ENCODE peak calls at places on chromosome 7, in four cellular contexts. J, H, R and C are unnamed samples.
A peak's percentile ranks its signal among the peaks of the same experiment; 100 is the strongest.

GRCh38 chr7:23685770-23686169 is 5.8 kb downstream of the FAM221A start:
- DNase-seq in J (no peak), H (no peak), R (no peak), C (no peak)

GRCh38 chr7:43872401-43873165 is 3.3 kb upstream of the MRPS24 start:
- DNase-seq in J (no peak), H (peak; percentile 26), R (no peak), C (peak; percentile 84)

GRCh38 chr7:105205592-105206211 is 183.0 kb downstream of the SRPK2 start:
- DNase-seq in J (no peak), H (no peak), R (no peak), C (no peak)

GRCh38 chr7:108079291-108080057 is 50.7 kb downstream of the LAMB4 start:
- DNase-seq in J (no peak), H (no peak), R (no peak), C (peak; percentile 61)

GRCh38 chr7:18408461-18408860 is 87.1 kb upstream of the HDAC9 start:
- DNase-seq in J (no peak), H (no peak), R (no peak), C (no peak)

GRCh38 chr7:151504715-151505326 is 14.9 kb downstream of the RHEB start:
- DNase-seq in J (no peak), H (no peak), R (no peak), C (no peak)

GRCh38 chr7:29274156-29275017 is 79.8 kb downstream of the CHN2 start:
- DNase-seq in J (no peak), H (no peak), R (no peak), C (no peak)

GRCh38 chr7:66333443-66333842 is 128.3 kb downstream of the TPST1 start:
- DNase-seq in J (no peak), H (no peak), R (no peak), C (no peak)

GRCh38 chr7:118153551-118154177 is 30.3 kb upstream of the LSM8 start:
- DNase-seq in J (no peak), H (no peak), R (no peak), C (peak; percentile 59)

GRCh38 chr7:28301148-28301641 is 111.1 kb upstream of the CREB5 start:
- DNase-seq in J (no peak), H (peak; percentile 59), R (no peak), C (peak; percentile 83)

GRCh38 chr7:142880886-142881505 is 4.5 kb downstream of the TRPV6 start:
- DNase-seq in J (peak; percentile 54), H (no peak), R (no peak), C (peak; percentile 61)

GRCh38 chr7:90320801-90321494 is at the start of gene FAM237B:
- DNase-seq in J (no peak), H (no peak), R (no peak), C (no peak)

GRCh38 chr7:132349085-132349484 is 227.2 kb downstream of the PLXNA4 start:
- DNase-seq in J (no peak), H (no peak), R (no peak), C (no peak)

GRCh38 chr7:95917622-95918021 is 145.3 kb downstream of the DYNC1I1 start:
- DNase-seq in J (no peak), H (no peak), R (no peak), C (no peak)

GRCh38 chr7:71900556-71900955 is 511.6 kb downstream of the CALN1 start:
- DNase-seq in J (no peak), H (no peak), R (no peak), C (no peak)

GRCh38 chr7:115354925-115355324 is 433.0 kb downstream of the MDFIC start:
- DNase-seq in J (no peak), H (no peak), R (no peak), C (no peak)

GRCh38 chr7:30001953-30002352 is 12.4 kb upstream of the SCRN1 start:
- DNase-seq in J (no peak), H (no peak), R (no peak), C (peak; percentile 39)

GRCh38 chr7:101858437-101859385 is 41.3 kb downstream of the CUX1 start:
- DNase-seq in J (no peak), H (no peak), R (no peak), C (no peak)

GRCh38 chr7:151374139-151374538 is 32.5 kb downstream of the NUB1 start:
- DNase-seq in J (no peak), H (no peak), R (no peak), C (no peak)

GRCh38 chr7:127629268-127629854 is 11.4 kb upstream of the PAX4 start:
- DNase-seq in J (peak; percentile 74), H (no peak), R (no peak), C (peak; percentile 35)

GRCh38 chr7:2313450-2314208 is 612 bp downstream of the SNX8 start:
- DNase-seq in J (peak; percentile 43), H (peak; percentile 25), R (peak; percentile 24), C (peak; percentile 8)

GRCh38 chr7:101870361-101871062 is 53.1 kb downstream of the CUX1 start:
- DNase-seq in J (peak; percentile 81), H (no peak), R (no peak), C (peak; percentile 77)

GRCh38 chr7:22566592-22566991 is 66.6 kb upstream of the STEAP1B start:
- DNase-seq in J (no peak), H (no peak), R (no peak), C (no peak)

GRCh38 chr7:23373151-23374004 is 74.2 kb downstream of the MALSU1 start:
- DNase-seq in J (no peak), H (no peak), R (no peak), C (no peak)

GRCh38 chr7:64636386-64636785 is 29.5 kb upstream of the ZNF107 start:
- DNase-seq in J (no peak), H (no peak), R (no peak), C (no peak)

GRCh38 chr7:55075464-55075971 is 56.7 kb downstream of the EGFR start:
- DNase-seq in J (no peak), H (peak; percentile 31), R (no peak), C (no peak)

GRCh38 chr7:131293018-131293417 is 34.7 kb upstream of the MKLN1 start:
- DNase-seq in J (no peak), H (no peak), R (peak; percentile 49), C (peak; percentile 10)

GRCh38 chr7:45978010-45978681 is 57.1 kb upstream of the IGFBP3 start:
- DNase-seq in J (peak; percentile 64), H (peak; percentile 80), R (no peak), C (peak; percentile 93)

GRCh38 chr7:54477083-54477482 is 65.1 kb upstream of the VSTM2A start:
- DNase-seq in J (no peak), H (no peak), R (no peak), C (peak; percentile 13)

GRCh38 chr7:131506597-131506996 is 49.8 kb downstream of the PODXL start:
- DNase-seq in J (no peak), H (no peak), R (no peak), C (no peak)

GRCh38 chr7:31443457-31443856 is 70.4 kb upstream of the ITPRID1 start:
- DNase-seq in J (no peak), H (no peak), R (no peak), C (peak; percentile 57)

DNA sequence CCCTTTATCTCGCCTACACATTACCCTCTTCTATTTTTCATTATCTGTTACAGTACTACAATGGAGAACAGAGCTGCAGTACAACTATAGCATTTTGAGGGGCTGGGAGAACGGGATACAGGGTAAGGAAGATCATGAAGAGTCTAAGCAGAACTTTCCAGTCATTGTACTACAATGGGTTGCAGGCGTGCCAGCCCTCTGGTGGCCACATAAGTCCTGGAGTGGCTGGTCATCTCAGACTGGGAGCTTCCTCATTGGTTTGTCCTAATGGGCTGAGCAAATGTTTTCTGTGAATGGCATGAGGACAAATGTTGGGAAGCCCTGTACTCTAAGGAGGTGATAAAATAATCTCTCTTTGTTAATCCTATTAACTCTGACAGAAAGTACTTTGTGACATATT is 33.0 kb downstream of the TMEM106B start:
- DNase-seq in J (peak; percentile 71), H (no peak), R (no peak), C (peak; percentile 47)
- TF ChIP-seq CTCF in J (peak; percentile 78), H (no peak), R (no peak), C (no peak)

DNA sequence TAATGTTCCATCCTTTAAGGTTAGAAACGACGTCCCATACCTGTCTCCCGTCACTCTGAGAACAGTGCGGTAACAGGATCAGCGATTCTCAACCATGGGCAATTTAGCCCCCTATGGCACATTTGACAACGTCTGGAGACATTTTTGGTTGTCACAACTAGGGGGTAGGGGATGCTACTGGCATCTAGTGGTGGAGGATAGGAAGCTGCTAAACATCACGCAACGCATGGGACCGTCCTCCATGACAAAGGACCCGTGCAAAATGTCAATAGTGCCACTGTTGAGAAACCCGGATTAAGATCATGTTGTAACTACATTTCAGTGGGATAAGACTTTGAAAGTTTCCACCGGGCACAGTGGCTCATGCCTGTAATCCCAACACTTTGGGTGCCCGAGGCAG is 5.0 kb upstream of the PAXIP1 start:
- DNase-seq in J (peak; percentile 52), H (no peak), R (no peak), C (no peak)
- TF ChIP-seq CTCF in J (peak; percentile 66), H (no peak), R (no peak), C (no peak)

GRCh38 chr7:80372415-80372814 is 139.4 kb downstream of the GNAT3 start:
- DNase-seq in J (no peak), H (no peak), R (no peak), C (no peak)
- TF ChIP-seq CTCF in J (no peak), H (no peak), R (no peak), C (no peak)

GRCh38 chr7:12494354-12495024 is 76.0 kb upstream of the SCIN start:
- DNase-seq in J (no peak), H (no peak), R (no peak), C (no peak)
- TF ChIP-seq CTCF in J (peak; percentile 34), H (no peak), R (no peak), C (no peak)

DNA sequence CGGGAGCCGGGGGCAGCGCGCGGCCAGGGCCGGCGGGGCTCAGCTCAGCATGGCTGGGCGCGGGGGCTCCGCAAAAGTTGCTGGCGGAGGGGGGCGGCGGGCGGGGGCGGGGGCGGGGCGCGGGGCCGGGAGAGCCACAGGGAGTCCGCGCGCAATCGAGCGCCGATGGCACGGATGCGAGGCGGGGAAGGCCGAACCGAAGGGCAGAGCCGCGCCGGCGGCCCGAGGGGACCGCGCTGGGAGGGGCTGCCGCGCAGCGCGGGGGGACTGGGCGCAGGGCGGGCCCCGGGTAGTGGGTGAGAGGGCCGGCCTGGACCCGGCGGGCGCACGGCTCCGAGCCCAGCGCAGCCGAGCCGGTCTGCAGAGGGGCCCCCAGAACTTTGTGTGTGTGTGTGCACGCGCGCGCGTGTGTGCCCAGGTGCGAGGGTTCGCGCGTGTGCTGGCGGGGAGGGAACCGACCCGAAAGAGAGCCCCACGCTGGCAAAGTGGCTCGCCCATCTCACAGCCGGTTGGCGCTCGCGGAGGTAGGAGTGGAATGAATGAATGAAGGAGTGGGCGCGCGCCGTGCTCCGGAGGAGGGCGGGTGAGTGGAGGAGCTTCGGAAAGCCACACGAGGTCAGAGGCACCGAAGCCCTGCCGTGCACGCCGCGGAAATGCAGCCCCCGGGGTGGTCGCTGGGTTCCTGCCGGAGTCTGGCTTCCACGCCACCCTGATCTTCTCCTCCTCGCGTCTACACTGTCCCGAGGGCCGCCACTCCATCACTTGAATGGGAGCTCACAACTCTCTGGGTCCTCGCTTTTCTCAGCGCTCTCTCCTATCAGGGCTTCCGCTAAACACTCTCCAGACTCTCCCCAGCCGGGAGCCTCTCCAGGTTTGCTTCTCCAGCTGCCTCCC is at the start of gene HIPK2:
- DNase-seq in J (peak; percentile 72), H (peak; percentile 51), R (peak; percentile 81), C (peak; percentile 68)
- TF ChIP-seq CTCF in J (no peak), H (no peak), R (no peak), C (no peak)

GRCh38 chr7:158829342-158830210 is at the start of gene ESYT2:
- DNase-seq in J (peak; percentile 98), H (peak; percentile 96), R (peak; percentile 99), C (peak; percentile 94)
- TF ChIP-seq CTCF in J (peak; percentile 43), H (peak; percentile 14), R (no peak), C (no peak)